ENCODE peak calls at places on chromosomes 16 and 17, in six cellular contexts. One of them, this sample, is unnamed.

GRCh38 chr16:30557397-30557949 is 701 bp downstream of the ZNF764 start:
- DNase-seq in A549: no peak
- DNase-seq in gastrocnemius medialis: no peak
- DNase-seq in tibial artery: no peak
- DNase-seq in endothelial cell: peak; percentile 17
- DNase-seq in GM12865: no peak
- DNase-seq in this sample: no peak

GRCh38 chr17:81652901-81653771 is 3.2 kb downstream of the PDE6G start:
- DNase-seq in A549: no peak
- DNase-seq in gastrocnemius medialis: no peak
- DNase-seq in tibial artery: no peak
- DNase-seq in endothelial cell: no peak
- DNase-seq in GM12865: peak; percentile 37
- DNase-seq in this sample: no peak

GRCh38 chr17:5686246-5686645 is 101.9 kb upstream of the NLRP1 start:
- DNase-seq in A549: no peak
- DNase-seq in gastrocnemius medialis: no peak
- DNase-seq in tibial artery: no peak
- DNase-seq in endothelial cell: no peak
- DNase-seq in GM12865: no peak
- DNase-seq in this sample: no peak

GRCh38 chr17:57379237-57380054 is 123.1 kb downstream of the MSI2 start:
- DNase-seq in A549: no peak
- DNase-seq in gastrocnemius medialis: no peak
- DNase-seq in tibial artery: no peak
- DNase-seq in endothelial cell: peak; percentile 16
- DNase-seq in GM12865: no peak
- DNase-seq in this sample: no peak

GRCh38 chr16:87474017-87474416 is 18.8 kb downstream of the ZCCHC14 start:
- DNase-seq in A549: no peak
- DNase-seq in gastrocnemius medialis: no peak
- DNase-seq in tibial artery: peak; percentile 42
- DNase-seq in endothelial cell: no peak
- DNase-seq in GM12865: no peak
- DNase-seq in this sample: no peak

GRCh38 chr17:9138161-9138717 is 116.9 kb downstream of the NTN1 start:
- DNase-seq in A549: no peak
- DNase-seq in gastrocnemius medialis: no peak
- DNase-seq in tibial artery: no peak
- DNase-seq in endothelial cell: no peak
- DNase-seq in GM12865: peak; percentile 36
- DNase-seq in this sample: no peak

GRCh38 chr16:84144859-84145639 is at the start of the genes DNAAF1 and HSDL1:
- DNase-seq in A549: peak; percentile 83
- DNase-seq in gastrocnemius medialis: peak; percentile 84
- DNase-seq in tibial artery: peak; percentile 93
- DNase-seq in endothelial cell: peak; percentile 99
- DNase-seq in GM12865: peak; percentile 93
- DNase-seq in this sample: peak; percentile 97

GRCh38 chr17:63395075-63395815 is 50.9 kb downstream of the CYB561 start:
- DNase-seq in A549: no peak
- DNase-seq in gastrocnemius medialis: no peak
- DNase-seq in tibial artery: no peak
- DNase-seq in endothelial cell: no peak
- DNase-seq in GM12865: no peak
- DNase-seq in this sample: no peak

GRCh38 chr17:29778936-29779811 is 150.9 kb downstream of the SSH2 start:
- DNase-seq in A549: peak; percentile 66
- DNase-seq in gastrocnemius medialis: peak; percentile 79
- DNase-seq in tibial artery: peak; percentile 87
- DNase-seq in endothelial cell: peak; percentile 73
- DNase-seq in GM12865: peak; percentile 80
- DNase-seq in this sample: peak; percentile 77

GRCh38 chr16:29818082-29818481 is 2.1 kb downstream of the PAGR1 start:
- DNase-seq in A549: no peak
- DNase-seq in gastrocnemius medialis: no peak
- DNase-seq in tibial artery: no peak
- DNase-seq in endothelial cell: no peak
- DNase-seq in GM12865: no peak
- DNase-seq in this sample: no peak

GRCh38 chr16:86044241-86044671 is 145.3 kb downstream of the IRF8 start:
- DNase-seq in A549: peak; percentile 57
- DNase-seq in gastrocnemius medialis: no peak
- DNase-seq in tibial artery: no peak
- DNase-seq in endothelial cell: peak; percentile 84
- DNase-seq in GM12865: peak; percentile 62
- DNase-seq in this sample: peak; percentile 67

GRCh38 chr17:2050246-2050866 is 4.5 kb upstream of the HIC1 start:
- DNase-seq in A549: peak; percentile 85
- DNase-seq in gastrocnemius medialis: peak; percentile 44
- DNase-seq in tibial artery: no peak
- DNase-seq in endothelial cell: peak; percentile 62
- DNase-seq in GM12865: peak; percentile 80
- DNase-seq in this sample: peak; percentile 44

GRCh38 chr16:31354394-31355291 is at the start of gene ITGAX:
- DNase-seq in A549: peak; percentile 49
- DNase-seq in gastrocnemius medialis: peak; percentile 40
- DNase-seq in tibial artery: no peak
- DNase-seq in endothelial cell: no peak
- DNase-seq in GM12865: peak; percentile 80
- DNase-seq in this sample: peak; percentile 67

GRCh38 chr17:31650756-31651520 is 208.1 kb downstream of the COPRS start:
- DNase-seq in A549: no peak
- DNase-seq in gastrocnemius medialis: no peak
- DNase-seq in tibial artery: no peak
- DNase-seq in endothelial cell: no peak
- DNase-seq in GM12865: no peak
- DNase-seq in this sample: no peak

GRCh38 chr17:31657876-31658275 is 201.2 kb downstream of the COPRS start:
- DNase-seq in A549: no peak
- DNase-seq in gastrocnemius medialis: no peak
- DNase-seq in tibial artery: no peak
- DNase-seq in endothelial cell: no peak
- DNase-seq in GM12865: no peak
- DNase-seq in this sample: no peak

GRCh38 chr17:31649302-31649701 is 209.7 kb downstream of the COPRS start:
- DNase-seq in A549: no peak
- DNase-seq in gastrocnemius medialis: no peak
- DNase-seq in tibial artery: no peak
- DNase-seq in endothelial cell: no peak
- DNase-seq in GM12865: no peak
- DNase-seq in this sample: no peak

GRCh38 chr17:31653710-31654109 is 205.3 kb downstream of the COPRS start:
- DNase-seq in A549: no peak
- DNase-seq in gastrocnemius medialis: no peak
- DNase-seq in tibial artery: no peak
- DNase-seq in endothelial cell: no peak
- DNase-seq in GM12865: no peak
- DNase-seq in this sample: no peak

GRCh38 chr17:31654936-31655335 is 204.1 kb downstream of the COPRS start:
- DNase-seq in A549: no peak
- DNase-seq in gastrocnemius medialis: no peak
- DNase-seq in tibial artery: no peak
- DNase-seq in endothelial cell: no peak
- DNase-seq in GM12865: peak; percentile 46
- DNase-seq in this sample: peak; percentile 58
- TF ChIP-seq CTCF in A549: no peak
- TF ChIP-seq CTCF in gastrocnemius medialis: no peak
- TF ChIP-seq CTCF in tibial artery: no peak
- TF ChIP-seq CTCF in endothelial cell: no peak
- TF ChIP-seq CTCF in GM12865: no peak
- TF ChIP-seq CTCF in this sample: no peak

GRCh38 chr16:69927056-69927757 is 23.9 kb upstream of the CLEC18A start:
- DNase-seq in A549: no peak
- DNase-seq in gastrocnemius medialis: peak; percentile 70
- DNase-seq in tibial artery: peak; percentile 91
- DNase-seq in endothelial cell: no peak
- DNase-seq in GM12865: no peak
- DNase-seq in this sample: no peak

GRCh38 chr16:69931631-69932030 is 19.5 kb upstream of the CLEC18A start:
- DNase-seq in A549: no peak
- DNase-seq in gastrocnemius medialis: no peak
- DNase-seq in tibial artery: no peak
- DNase-seq in endothelial cell: no peak
- DNase-seq in GM12865: no peak
- DNase-seq in this sample: no peak

GRCh38 chr16:69928856-69929400 is 22.2 kb upstream of the CLEC18A start:
- DNase-seq in A549: no peak
- DNase-seq in gastrocnemius medialis: no peak
- DNase-seq in tibial artery: no peak
- DNase-seq in endothelial cell: no peak
- DNase-seq in GM12865: no peak
- DNase-seq in this sample: no peak

GRCh38 chr16:69930117-69930776 is 20.9 kb upstream of the CLEC18A start:
- DNase-seq in A549: peak; percentile 59
- DNase-seq in gastrocnemius medialis: no peak
- DNase-seq in tibial artery: peak; percentile 84
- DNase-seq in endothelial cell: peak; percentile 69
- DNase-seq in GM12865: peak; percentile 64
- DNase-seq in this sample: peak; percentile 68

DNA sequence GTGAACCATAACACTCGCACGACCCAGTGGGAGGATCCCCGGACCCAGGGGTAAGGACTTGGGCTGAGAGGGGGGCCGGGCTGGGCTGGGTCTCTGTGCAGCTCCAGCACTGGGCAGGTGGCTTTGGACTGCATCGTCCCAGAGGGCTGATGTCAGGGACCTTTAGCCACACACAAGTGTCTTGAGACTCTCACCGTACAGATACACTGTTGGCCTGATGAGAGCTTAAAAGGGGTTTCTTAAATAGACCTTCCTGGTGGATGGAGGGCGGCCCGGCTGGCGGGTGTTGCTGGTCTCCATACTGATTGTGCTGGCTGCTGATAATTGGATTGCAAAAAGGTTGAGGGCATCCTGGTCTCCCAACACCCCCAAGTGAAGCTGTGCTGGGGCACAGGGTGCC is 21.7 kb upstream of the CLEC18A start:
- DNase-seq in A549: no peak
- DNase-seq in gastrocnemius medialis: no peak
- DNase-seq in tibial artery: no peak
- DNase-seq in endothelial cell: no peak
- DNase-seq in GM12865: no peak
- DNase-seq in this sample: no peak
- TF ChIP-seq CTCF in A549: no peak
- TF ChIP-seq CTCF in gastrocnemius medialis: no peak
- TF ChIP-seq CTCF in tibial artery: no peak
- TF ChIP-seq CTCF in endothelial cell: no peak
- TF ChIP-seq CTCF in GM12865: no peak
- TF ChIP-seq CTCF in this sample: no peak

DNA sequence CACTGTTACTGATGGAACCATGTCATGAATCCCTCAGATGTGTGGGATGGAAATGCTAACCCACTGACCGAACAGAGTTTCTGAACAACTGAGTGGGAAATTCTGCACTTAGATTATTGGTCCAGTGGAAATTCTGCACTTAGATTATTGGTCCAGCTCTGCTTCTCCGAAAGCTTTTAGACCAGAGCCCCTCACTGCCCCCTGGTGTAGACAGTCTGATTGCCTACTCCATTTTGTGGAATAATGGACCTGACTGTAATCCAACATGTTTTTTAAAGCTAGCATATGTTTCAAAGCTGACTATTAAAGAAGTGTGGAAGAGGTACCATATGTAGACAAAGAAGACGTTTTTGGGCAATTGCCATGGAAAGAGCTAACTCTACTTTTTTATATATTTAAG is 50.3 kb upstream of the TBX2 start:
- DNase-seq in A549: no peak
- DNase-seq in gastrocnemius medialis: no peak
- DNase-seq in tibial artery: no peak
- DNase-seq in endothelial cell: peak; percentile 25
- DNase-seq in GM12865: peak; percentile 9
- DNase-seq in this sample: no peak
- TF ChIP-seq CTCF in A549: peak; percentile 23
- TF ChIP-seq CTCF in gastrocnemius medialis: no peak
- TF ChIP-seq CTCF in tibial artery: no peak
- TF ChIP-seq CTCF in endothelial cell: no peak
- TF ChIP-seq CTCF in GM12865: peak; percentile 7
- TF ChIP-seq CTCF in this sample: no peak

DNA sequence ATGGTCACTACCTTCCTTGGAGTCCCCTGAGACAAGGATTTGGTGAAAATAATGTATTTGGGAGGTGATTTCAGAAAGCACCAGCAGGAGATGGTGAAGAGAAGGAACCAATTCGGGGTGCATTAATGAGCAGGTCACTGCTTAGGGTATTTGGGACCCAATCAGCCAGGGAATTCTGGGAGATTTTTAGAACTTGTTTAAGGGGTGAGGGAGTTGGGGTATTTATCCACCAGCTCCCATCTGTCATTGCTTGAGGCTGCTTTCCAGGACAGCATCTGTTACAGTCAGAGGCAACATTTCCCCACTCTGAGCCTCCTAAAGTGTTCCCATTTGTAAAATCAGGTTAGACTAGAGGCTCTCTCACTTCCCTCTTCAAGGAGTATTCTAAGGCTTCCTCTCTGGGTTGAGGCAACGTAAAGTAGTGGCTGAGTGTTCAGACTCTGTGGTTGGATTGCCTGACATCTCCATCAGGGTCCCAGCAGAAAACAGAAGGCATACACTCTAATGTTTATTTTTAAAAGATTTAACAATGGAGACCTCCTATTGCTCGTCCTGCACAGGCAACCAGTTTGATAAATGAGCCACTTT is 60.9 kb downstream of the CLEC19A start:
- DNase-seq in A549: no peak
- DNase-seq in gastrocnemius medialis: no peak
- DNase-seq in tibial artery: no peak
- DNase-seq in endothelial cell: no peak
- DNase-seq in GM12865: no peak
- DNase-seq in this sample: no peak
- TF ChIP-seq CTCF in A549: no peak
- TF ChIP-seq CTCF in gastrocnemius medialis: no peak
- TF ChIP-seq CTCF in tibial artery: no peak
- TF ChIP-seq CTCF in endothelial cell: no peak
- TF ChIP-seq CTCF in GM12865: no peak
- TF ChIP-seq CTCF in this sample: no peak

DNA sequence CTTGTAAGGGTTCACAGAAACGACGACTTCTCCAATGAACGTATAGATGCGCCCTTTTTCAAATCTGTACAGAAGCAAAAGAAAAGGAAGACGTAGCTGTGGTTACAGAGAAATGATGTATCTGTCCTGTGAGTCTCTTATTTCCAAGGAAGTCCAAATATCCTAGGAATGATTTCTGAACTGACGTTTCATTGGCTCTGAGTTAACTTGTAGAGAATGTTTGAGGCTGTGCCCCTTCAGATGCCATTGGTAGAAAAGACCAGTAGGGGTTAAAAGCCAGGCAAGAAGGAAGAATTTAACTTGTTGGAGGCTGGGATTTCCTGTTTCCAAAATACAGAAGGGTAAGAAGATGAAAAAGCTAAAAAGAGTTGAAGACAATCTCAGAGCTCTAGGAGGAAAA is 96.2 kb downstream of the MYO1D start:
- DNase-seq in A549: no peak
- DNase-seq in gastrocnemius medialis: no peak
- DNase-seq in tibial artery: no peak
- DNase-seq in endothelial cell: no peak
- DNase-seq in GM12865: no peak
- DNase-seq in this sample: no peak
- TF ChIP-seq CTCF in A549: no peak
- TF ChIP-seq CTCF in gastrocnemius medialis: no peak
- TF ChIP-seq CTCF in tibial artery: no peak
- TF ChIP-seq CTCF in endothelial cell: no peak
- TF ChIP-seq CTCF in GM12865: no peak
- TF ChIP-seq CTCF in this sample: no peak

GRCh38 chr16:47036201-47036600 is 62.7 kb upstream of the DNAJA2 start:
- DNase-seq in A549: no peak
- DNase-seq in gastrocnemius medialis: no peak
- DNase-seq in tibial artery: no peak
- DNase-seq in endothelial cell: no peak
- DNase-seq in GM12865: no peak
- DNase-seq in this sample: no peak
- TF ChIP-seq CTCF in A549: no peak
- TF ChIP-seq CTCF in gastrocnemius medialis: no peak
- TF ChIP-seq CTCF in tibial artery: no peak
- TF ChIP-seq CTCF in endothelial cell: no peak
- TF ChIP-seq CTCF in GM12865: no peak
- TF ChIP-seq CTCF in this sample: no peak